ENCODE peak calls at places on chromosome 21, in nine cellular contexts. U is NCI-H1105; V is stimulated activated CD4-positive, alpha-beta T cell treated with anti-CD3 and anti-CD28 coated beads, Interleukin-4, amount 100 ng/mL, for 24 hours; R is ascending aorta; P is stomach; I is NCI-H1092 treated with DMSO at 0.1 percent for 48 hours; X is ureter; B is HFFc6; N is endothelial cell of umbilical vein. S is an unnamed sample.

GRCh38 chr21:44914176-44914874 is 6.4 kb downstream of the ITGB2 start:
- DNase-seq in R (no peak), U (no peak), I (no peak), B (no peak), V (peak), P (peak), N (no peak), X (no peak), S (no peak)

GRCh38 chr21:42500736-42501135 is 4.7 kb upstream of the RSPH1 start:
- DNase-seq in R (no peak), I (no peak), B (no peak), V (no peak), X (no peak), U (no peak), P (no peak), N (no peak), S (no peak)

GRCh38 chr21:35102488-35103407 is 53.6 kb upstream of the RUNX1 start:
- DNase-seq in R (peak), V (peak), U (no peak), I (no peak), P (peak), X (no peak), N (no peak), B (no peak), S (no peak)

GRCh38 chr21:15221799-15222386 is 157.1 kb upstream of the NRIP1 start:
- DNase-seq in X (no peak), B (peak), N (no peak), P (no peak), I (no peak), U (no peak), V (no peak), R (peak), S (no peak)

GRCh38 chr21:31860851-31861250 is 12.0 kb upstream of the HUNK start:
- DNase-seq in V (no peak), P (no peak), N (no peak), I (no peak), X (peak), U (no peak), R (no peak), B (no peak), S (no peak)

GRCh38 chr21:31479714-31480113 is 135.7 kb upstream of the TIAM1 start:
- DNase-seq in I (no peak), X (no peak), N (no peak), R (no peak), P (no peak), B (no peak), U (no peak), V (no peak), S (no peak)

GRCh38 chr21:26842300-26842699 is 2.9 kb downstream of the ADAMTS1 start:
- DNase-seq in P (no peak), B (peak), U (no peak), N (no peak), V (no peak), R (no peak), I (no peak), X (no peak), S (no peak)

GRCh38 chr21:46634427-46634826 is 1.0 kb upstream of the PRMT2 start:
- DNase-seq in P (no peak), V (no peak), R (no peak), U (no peak), X (no peak), I (peak), N (no peak), B (no peak), S (no peak)

GRCh38 chr21:24076179-24076578 is 1531.1 kb downstream of the MRPL39 start:
- DNase-seq in P (no peak), X (no peak), R (no peak), V (no peak), B (no peak), N (peak), I (peak), U (no peak), S (no peak)

GRCh38 chr21:30104246-30104645 is 62.4 kb downstream of the CLDN17 start:
- DNase-seq in X (no peak), B (no peak), V (no peak), R (no peak), N (no peak), P (no peak), I (no peak), U (no peak), S (no peak)

GRCh38 chr21:42302292-42302650 is 12.9 kb downstream of the TFF3 start:
- DNase-seq in X (no peak), I (peak), U (no peak), V (no peak), R (no peak), N (no peak), P (no peak), B (no peak), S (no peak)

GRCh38 chr21:45543710-45544448 is 1.6 kb upstream of the SLC19A1 start:
- DNase-seq in I (no peak), R (no peak), X (peak), B (no peak), P (peak), V (no peak), U (no peak), N (no peak), S (peak)

GRCh38 chr21:17915976-17916375 is 96.8 kb upstream of the C21orf91 start:
- DNase-seq in V (no peak), N (no peak), I (no peak), X (no peak), R (no peak), P (no peak), B (no peak), U (no peak), S (no peak)

GRCh38 chr21:37146320-37147225 is 73.5 kb downstream of the TTC3 start:
- DNase-seq in R (no peak), X (no peak), N (no peak), V (no peak), U (no peak), B (no peak), P (no peak), I (no peak), S (no peak)

GRCh38 chr21:43191521-43191920 is 22.7 kb downstream of the CRYAA start:
- DNase-seq in V (no peak), N (no peak), X (peak), P (no peak), R (no peak), B (no peak), I (no peak), U (no peak), S (peak)

GRCh38 chr21:46052703-46053651 is 44.9 kb upstream of the COL6A2 start:
- DNase-seq in R (no peak), B (peak), N (no peak), X (no peak), V (peak), I (no peak), U (no peak), P (no peak), S (peak)

GRCh38 chr21:42833859-42834729 is 45.2 kb downstream of the WDR4 start:
- DNase-seq in I (no peak), B (no peak), V (no peak), R (no peak), X (no peak), P (peak), U (no peak), N (no peak), S (no peak)

GRCh38 chr21:42460391-42461184 is 35.4 kb downstream of the RSPH1 start:
- DNase-seq in X (no peak), U (peak), B (no peak), I (peak), V (peak), N (no peak), R (no peak), P (no peak), S (no peak)

GRCh38 chr21:45530423-45531113 is 11.7 kb downstream of the SLC19A1 start:
- DNase-seq in P (peak), U (no peak), I (no peak), N (no peak), X (no peak), B (no peak), R (no peak), V (no peak), S (peak)

GRCh38 chr21:45388611-45389296 is 16.2 kb upstream of the COL18A1 start:
- DNase-seq in P (no peak), V (no peak), U (no peak), I (no peak), N (no peak), X (no peak), R (no peak), B (no peak), S (no peak)

GRCh38 chr21:42827588-42827987 is 51.8 kb downstream of the WDR4 start:
- DNase-seq in U (no peak), X (no peak), N (no peak), P (no peak), R (no peak), V (no peak), I (no peak), B (no peak), S (no peak)

S was measured in type B pancreatic cell.